ENCODE peak calls at places on chromosomes 6 and 20, in nine cellular contexts. Y is HepG2; V is fibroblast of the conjunctiva; U is activated naive CD8-positive, alpha-beta T cell treated with anti-CD3 and anti-CD28 coated beads, Interleukin-2, amount 10 ng/mL, durations not matched to agents 7 days and 5 days; B is GM23248; D is stromal cell of bone marrow; W is brain microvascular endothelial cell; K is activated CD4-positive, CD25-positive, alpha-beta regulatory T cell; J is H54. Z is an unnamed sample.

GRCh38 chr20:45069261-45069660 is 31.7 kb downstream of the KCNS1 start:
- DNase-seq in J (no peak), D (no peak), W (no peak), K (no peak), V (no peak), U (no peak), B (no peak), Y (no peak), Z (no peak)

GRCh38 chr6:154509421-154510143 is 903 bp downstream of the CNKSR3 start:
- DNase-seq in J (no peak), D (no peak), B (peak; percentile 64), U (peak; percentile 33), K (no peak), Y (peak; percentile 44), W (no peak), V (no peak), Z (no peak)

GRCh38 chr6:41774841-41775240 is 4.9 kb downstream of the FRS3 start:
- DNase-seq in U (no peak), J (no peak), W (no peak), B (peak; percentile 57), K (no peak), Y (no peak), V (no peak), D (no peak), Z (peak; percentile 25)

GRCh38 chr6:157385482-157385881 is 4.5 kb downstream of the ZDHHC14 start:
- DNase-seq in U (no peak), Y (no peak), B (no peak), K (no peak), V (no peak), J (no peak), D (no peak), W (no peak), Z (no peak)

GRCh38 chr20:22582386-22582959 is 1.9 kb downstream of the FOXA2 start:
- DNase-seq in D (no peak), U (no peak), Y (no peak), V (no peak), W (no peak), J (no peak), B (no peak), K (no peak), Z (no peak)

GRCh38 chr20:57351042-57351783 is at the start of gene RAE1:
- DNase-seq in B (peak; percentile 99), W (peak; percentile 87), Y (peak; percentile 95), U (peak; percentile 89), D (peak; percentile 88), J (peak; percentile 88), K (peak; percentile 78), V (peak; percentile 84), Z (peak; percentile 91)

GRCh38 chr20:25199473-25200265 is 4.2 kb downstream of the ENTPD6 start:
- DNase-seq in K (no peak), D (no peak), U (no peak), Y (no peak), W (no peak), V (no peak), J (no peak), B (no peak), Z (no peak)

GRCh38 chr20:36098364-36098763 is 56.2 kb upstream of the EPB41L1 start:
- DNase-seq in W (no peak), D (no peak), Y (no peak), B (peak; percentile 75), U (no peak), V (peak; percentile 37), K (no peak), J (no peak), Z (no peak)

GRCh38 chr20:20603339-20603990 is 109.0 kb downstream of the RALGAPA2 start:
- DNase-seq in Y (no peak), W (no peak), U (no peak), J (no peak), B (no peak), K (no peak), V (no peak), D (no peak), Z (no peak)

GRCh38 chr6:154236646-154237236 is 119.9 kb downstream of the IPCEF1 start:
- DNase-seq in W (no peak), U (no peak), J (no peak), Y (no peak), D (no peak), K (no peak), B (no peak), V (no peak), Z (no peak)

GRCh38 chr6:168304752-168305015 is 14.9 kb downstream of the DACT2 start:
- DNase-seq in W (no peak), D (no peak), J (no peak), U (no peak), Y (no peak), V (no peak), K (no peak), B (no peak), Z (no peak)

GRCh38 chr20:3932277-3933073 is 43.3 kb downstream of the PANK2 start:
- DNase-seq in B (peak; percentile 77), Y (no peak), V (no peak), J (no peak), K (no peak), U (no peak), W (no peak), D (no peak), Z (no peak)

GRCh38 chr6:155498370-155498769 is 42.7 kb upstream of the NOX3 start:
- DNase-seq in B (peak; percentile 56), D (peak; percentile 20), J (no peak), Y (peak; percentile 49), W (no peak), K (no peak), U (no peak), V (no peak), Z (peak; percentile 25)

GRCh38 chr6:167560673-167561569 is 236.0 kb downstream of the TTLL2 start:
- DNase-seq in W (no peak), K (no peak), Y (no peak), D (no peak), V (no peak), J (no peak), B (no peak), U (no peak), Z (no peak)

GRCh38 chr20:63164681-63165537 is 51.0 kb downstream of the YTHDF1 start:
- DNase-seq in J (no peak), W (no peak), Y (no peak), K (no peak), U (no peak), D (no peak), V (no peak), B (no peak), Z (no peak)

GRCh38 chr6:5151955-5152401 is 66.8 kb downstream of the PPP1R3G start:
- DNase-seq in D (peak; percentile 59), V (peak; percentile 22), U (no peak), Y (no peak), W (peak; percentile 91), J (peak; percentile 66), K (no peak), B (peak; percentile 94), Z (peak; percentile 85)

Z was measured in HFFc6.